ENCODE peak calls at places on chromosomes 3 and 15, in six cellular contexts. One of them, this sample, is unnamed.

GRCh38 chr3:137081711-137082110 is 123.9 kb downstream of the IL20RB start:
- DNase-seq in right lobe of liver: no peak
- DNase-seq in WTC11: no peak
- DNase-seq in upper lobe of right lung: no peak
- DNase-seq in stimulated activated CD4-positive, alpha-beta T cell treated with anti-CD3 and anti-CD28 coated beads, Interleukin-2, amount 100 ng/mL, for 48 hours: no peak
- DNase-seq in RPMI7951: no peak
- DNase-seq in this sample: no peak

GRCh38 chr3:139096670-139097069 is 52.0 kb upstream of the PRR23C start:
- DNase-seq in WTC11: no peak
- DNase-seq in right lobe of liver: no peak
- DNase-seq in upper lobe of right lung: no peak
- DNase-seq in stimulated activated CD4-positive, alpha-beta T cell treated with anti-CD3 and anti-CD28 coated beads, Interleukin-2, amount 100 ng/mL, for 48 hours: no peak
- DNase-seq in RPMI7951: no peak
- DNase-seq in this sample: no peak

GRCh38 chr3:31439888-31440287 is 92.8 kb upstream of the STT3B start:
- DNase-seq in upper lobe of right lung: no peak
- DNase-seq in WTC11: no peak
- DNase-seq in stimulated activated CD4-positive, alpha-beta T cell treated with anti-CD3 and anti-CD28 coated beads, Interleukin-2, amount 100 ng/mL, for 48 hours: no peak
- DNase-seq in right lobe of liver: no peak
- DNase-seq in RPMI7951: no peak
- DNase-seq in this sample: peak; percentile 7

GRCh38 chr3:170524072-170524471 is 61.8 kb downstream of the SLC7A14 start:
- DNase-seq in right lobe of liver: no peak
- DNase-seq in WTC11: no peak
- DNase-seq in upper lobe of right lung: no peak
- DNase-seq in RPMI7951: no peak
- DNase-seq in stimulated activated CD4-positive, alpha-beta T cell treated with anti-CD3 and anti-CD28 coated beads, Interleukin-2, amount 100 ng/mL, for 48 hours: no peak
- DNase-seq in this sample: no peak

GRCh38 chr3:43344520-43344919 is 58.2 kb downstream of the SNRK start:
- DNase-seq in right lobe of liver: no peak
- DNase-seq in stimulated activated CD4-positive, alpha-beta T cell treated with anti-CD3 and anti-CD28 coated beads, Interleukin-2, amount 100 ng/mL, for 48 hours: no peak
- DNase-seq in RPMI7951: no peak
- DNase-seq in WTC11: no peak
- DNase-seq in upper lobe of right lung: no peak
- DNase-seq in this sample: no peak

GRCh38 chr15:69758810-69759410 is 306.3 kb downstream of the RPLP1 start:
- DNase-seq in upper lobe of right lung: no peak
- DNase-seq in stimulated activated CD4-positive, alpha-beta T cell treated with anti-CD3 and anti-CD28 coated beads, Interleukin-2, amount 100 ng/mL, for 48 hours: peak; percentile 74
- DNase-seq in right lobe of liver: peak; percentile 28
- DNase-seq in WTC11: no peak
- DNase-seq in RPMI7951: peak; percentile 94
- DNase-seq in this sample: peak; percentile 91

GRCh38 chr3:1087066-1087555 is 5.7 kb upstream of the CNTN6 start:
- DNase-seq in upper lobe of right lung: peak; percentile 74
- DNase-seq in stimulated activated CD4-positive, alpha-beta T cell treated with anti-CD3 and anti-CD28 coated beads, Interleukin-2, amount 100 ng/mL, for 48 hours: no peak
- DNase-seq in RPMI7951: peak; percentile 2
- DNase-seq in WTC11: no peak
- DNase-seq in right lobe of liver: peak; percentile 31
- DNase-seq in this sample: peak; percentile 84

GRCh38 chr3:127744875-127745274 is 72.1 kb downstream of the ABTB1 start:
- DNase-seq in WTC11: no peak
- DNase-seq in upper lobe of right lung: no peak
- DNase-seq in RPMI7951: peak; percentile 17
- DNase-seq in right lobe of liver: no peak
- DNase-seq in stimulated activated CD4-positive, alpha-beta T cell treated with anti-CD3 and anti-CD28 coated beads, Interleukin-2, amount 100 ng/mL, for 48 hours: no peak
- DNase-seq in this sample: no peak

GRCh38 chr15:50358805-50359204 is 3.8 kb upstream of the GABPB1 start:
- DNase-seq in upper lobe of right lung: no peak
- DNase-seq in RPMI7951: peak; percentile 63
- DNase-seq in right lobe of liver: no peak
- DNase-seq in stimulated activated CD4-positive, alpha-beta T cell treated with anti-CD3 and anti-CD28 coated beads, Interleukin-2, amount 100 ng/mL, for 48 hours: no peak
- DNase-seq in WTC11: peak; percentile 23
- DNase-seq in this sample: peak; percentile 46

GRCh38 chr3:56131976-56132590 is 336.2 kb downstream of the ERC2 start:
- DNase-seq in upper lobe of right lung: no peak
- DNase-seq in RPMI7951: peak; percentile 95
- DNase-seq in right lobe of liver: no peak
- DNase-seq in WTC11: no peak
- DNase-seq in stimulated activated CD4-positive, alpha-beta T cell treated with anti-CD3 and anti-CD28 coated beads, Interleukin-2, amount 100 ng/mL, for 48 hours: peak; percentile 2
- DNase-seq in this sample: peak; percentile 97

GRCh38 chr15:101684384-101684783 is 32.2 kb upstream of the TM2D3 start:
- DNase-seq in WTC11: no peak
- DNase-seq in RPMI7951: peak; percentile 67
- DNase-seq in stimulated activated CD4-positive, alpha-beta T cell treated with anti-CD3 and anti-CD28 coated beads, Interleukin-2, amount 100 ng/mL, for 48 hours: no peak
- DNase-seq in upper lobe of right lung: no peak
- DNase-seq in right lobe of liver: no peak
- DNase-seq in this sample: peak; percentile 86

GRCh38 chr3:148246286-148246685 is 451.4 kb upstream of the AGTR1 start:
- DNase-seq in RPMI7951: no peak
- DNase-seq in stimulated activated CD4-positive, alpha-beta T cell treated with anti-CD3 and anti-CD28 coated beads, Interleukin-2, amount 100 ng/mL, for 48 hours: no peak
- DNase-seq in upper lobe of right lung: no peak
- DNase-seq in WTC11: no peak
- DNase-seq in right lobe of liver: no peak
- DNase-seq in this sample: no peak

GRCh38 chr3:43319364-43319763 is 33.0 kb downstream of the SNRK start:
- DNase-seq in WTC11: no peak
- DNase-seq in stimulated activated CD4-positive, alpha-beta T cell treated with anti-CD3 and anti-CD28 coated beads, Interleukin-2, amount 100 ng/mL, for 48 hours: no peak
- DNase-seq in RPMI7951: no peak
- DNase-seq in right lobe of liver: peak; percentile 38
- DNase-seq in upper lobe of right lung: no peak
- DNase-seq in this sample: no peak

GRCh38 chr3:100024520-100025303 is 89.6 kb downstream of the FILIP1L start:
- DNase-seq in right lobe of liver: no peak
- DNase-seq in WTC11: no peak
- DNase-seq in upper lobe of right lung: no peak
- DNase-seq in stimulated activated CD4-positive, alpha-beta T cell treated with anti-CD3 and anti-CD28 coated beads, Interleukin-2, amount 100 ng/mL, for 48 hours: no peak
- DNase-seq in RPMI7951: no peak
- DNase-seq in this sample: no peak

GRCh38 chr3:9681723-9682081 is 21.9 kb upstream of the CPNE9 start:
- DNase-seq in WTC11: no peak
- DNase-seq in upper lobe of right lung: no peak
- DNase-seq in stimulated activated CD4-positive, alpha-beta T cell treated with anti-CD3 and anti-CD28 coated beads, Interleukin-2, amount 100 ng/mL, for 48 hours: no peak
- DNase-seq in right lobe of liver: peak; percentile 43
- DNase-seq in RPMI7951: no peak
- DNase-seq in this sample: no peak

GRCh38 chr3:51703026-51703775 is 3.7 kb upstream of the GRM2 start:
- DNase-seq in RPMI7951: no peak
- DNase-seq in upper lobe of right lung: no peak
- DNase-seq in stimulated activated CD4-positive, alpha-beta T cell treated with anti-CD3 and anti-CD28 coated beads, Interleukin-2, amount 100 ng/mL, for 48 hours: no peak
- DNase-seq in right lobe of liver: peak; percentile 6
- DNase-seq in WTC11: peak; percentile 35
- DNase-seq in this sample: no peak

GRCh38 chr3:142923694-142924093 is 34.8 kb upstream of the PCOLCE2 start:
- DNase-seq in right lobe of liver: no peak
- DNase-seq in upper lobe of right lung: no peak
- DNase-seq in stimulated activated CD4-positive, alpha-beta T cell treated with anti-CD3 and anti-CD28 coated beads, Interleukin-2, amount 100 ng/mL, for 48 hours: no peak
- DNase-seq in WTC11: no peak
- DNase-seq in RPMI7951: no peak
- DNase-seq in this sample: no peak

GRCh38 chr3:124859025-124859424 is 28.1 kb downstream of the ITGB5 start:
- DNase-seq in stimulated activated CD4-positive, alpha-beta T cell treated with anti-CD3 and anti-CD28 coated beads, Interleukin-2, amount 100 ng/mL, for 48 hours: no peak
- DNase-seq in RPMI7951: peak; percentile 83
- DNase-seq in right lobe of liver: peak; percentile 56
- DNase-seq in WTC11: no peak
- DNase-seq in upper lobe of right lung: no peak
- DNase-seq in this sample: peak; percentile 93

GRCh38 chr3:72520690-72521308 is 327.4 kb downstream of the SHQ1 start:
- DNase-seq in right lobe of liver: no peak
- DNase-seq in stimulated activated CD4-positive, alpha-beta T cell treated with anti-CD3 and anti-CD28 coated beads, Interleukin-2, amount 100 ng/mL, for 48 hours: peak; percentile 43
- DNase-seq in WTC11: no peak
- DNase-seq in RPMI7951: peak; percentile 58
- DNase-seq in upper lobe of right lung: no peak
- DNase-seq in this sample: peak; percentile 75

GRCh38 chr15:40929730-40930429 is 740 bp downstream of the DLL4 start:
- DNase-seq in RPMI7951: peak; percentile 67
- DNase-seq in upper lobe of right lung: peak; percentile 84
- DNase-seq in stimulated activated CD4-positive, alpha-beta T cell treated with anti-CD3 and anti-CD28 coated beads, Interleukin-2, amount 100 ng/mL, for 48 hours: no peak
- DNase-seq in WTC11: peak; percentile 63
- DNase-seq in right lobe of liver: peak; percentile 62
- DNase-seq in this sample: no peak

GRCh38 chr15:86572368-86572841 is 492.7 kb downstream of the AGBL1 start:
- DNase-seq in WTC11: peak; percentile 10
- DNase-seq in right lobe of liver: no peak
- DNase-seq in upper lobe of right lung: no peak
- DNase-seq in stimulated activated CD4-positive, alpha-beta T cell treated with anti-CD3 and anti-CD28 coated beads, Interleukin-2, amount 100 ng/mL, for 48 hours: no peak
- DNase-seq in RPMI7951: peak; percentile 15
- DNase-seq in this sample: no peak

GRCh38 chr3:126371096-126371705 is 14.0 kb upstream of the KLF15 start:
- DNase-seq in WTC11: peak; percentile 5
- DNase-seq in stimulated activated CD4-positive, alpha-beta T cell treated with anti-CD3 and anti-CD28 coated beads, Interleukin-2, amount 100 ng/mL, for 48 hours: no peak
- DNase-seq in upper lobe of right lung: peak; percentile 51
- DNase-seq in RPMI7951: no peak
- DNase-seq in right lobe of liver: peak; percentile 11
- DNase-seq in this sample: no peak

GRCh38 chr15:27977656-27978055 is 121.5 kb downstream of the OCA2 start:
- DNase-seq in WTC11: no peak
- DNase-seq in right lobe of liver: no peak
- DNase-seq in upper lobe of right lung: no peak
- DNase-seq in stimulated activated CD4-positive, alpha-beta T cell treated with anti-CD3 and anti-CD28 coated beads, Interleukin-2, amount 100 ng/mL, for 48 hours: no peak
- DNase-seq in RPMI7951: no peak
- DNase-seq in this sample: no peak

GRCh38 chr3:190012784-190013183 is 107.9 kb downstream of the P3H2 start:
- DNase-seq in right lobe of liver: no peak
- DNase-seq in upper lobe of right lung: no peak
- DNase-seq in stimulated activated CD4-positive, alpha-beta T cell treated with anti-CD3 and anti-CD28 coated beads, Interleukin-2, amount 100 ng/mL, for 48 hours: no peak
- DNase-seq in WTC11: no peak
- DNase-seq in RPMI7951: peak; percentile 42
- DNase-seq in this sample: no peak

GRCh38 chr3:71005797-71006321 is 577.7 kb downstream of the FOXP1 start:
- DNase-seq in upper lobe of right lung: no peak
- DNase-seq in WTC11: no peak
- DNase-seq in stimulated activated CD4-positive, alpha-beta T cell treated with anti-CD3 and anti-CD28 coated beads, Interleukin-2, amount 100 ng/mL, for 48 hours: no peak
- DNase-seq in RPMI7951: no peak
- DNase-seq in right lobe of liver: no peak
- DNase-seq in this sample: no peak

GRCh38 chr15:77446840-77447390 is 26.2 kb downstream of the HMG20A start:
- DNase-seq in right lobe of liver: no peak
- DNase-seq in RPMI7951: no peak
- DNase-seq in upper lobe of right lung: no peak
- DNase-seq in stimulated activated CD4-positive, alpha-beta T cell treated with anti-CD3 and anti-CD28 coated beads, Interleukin-2, amount 100 ng/mL, for 48 hours: no peak
- DNase-seq in WTC11: no peak
- DNase-seq in this sample: no peak

GRCh38 chr3:63328386-63328785 is 50.3 kb downstream of the SYNPR start:
- DNase-seq in upper lobe of right lung: no peak
- DNase-seq in right lobe of liver: no peak
- DNase-seq in stimulated activated CD4-positive, alpha-beta T cell treated with anti-CD3 and anti-CD28 coated beads, Interleukin-2, amount 100 ng/mL, for 48 hours: no peak
- DNase-seq in RPMI7951: peak; percentile 68
- DNase-seq in WTC11: no peak
- DNase-seq in this sample: peak; percentile 31

GRCh38 chr3:112857526-112857925 is 10.9 kb upstream of the CD200R1L start:
- DNase-seq in RPMI7951: no peak
- DNase-seq in upper lobe of right lung: no peak
- DNase-seq in stimulated activated CD4-positive, alpha-beta T cell treated with anti-CD3 and anti-CD28 coated beads, Interleukin-2, amount 100 ng/mL, for 48 hours: no peak
- DNase-seq in WTC11: no peak
- DNase-seq in right lobe of liver: no peak
- DNase-seq in this sample: no peak

GRCh38 chr3:64686446-64686908 is 1.3 kb downstream of the ADAMTS9 start:
- DNase-seq in RPMI7951: peak; percentile 62
- DNase-seq in WTC11: peak; percentile 20
- DNase-seq in upper lobe of right lung: peak; percentile 80
- DNase-seq in right lobe of liver: peak; percentile 38
- DNase-seq in stimulated activated CD4-positive, alpha-beta T cell treated with anti-CD3 and anti-CD28 coated beads, Interleukin-2, amount 100 ng/mL, for 48 hours: no peak
- DNase-seq in this sample: peak; percentile 56

GRCh38 chr3:196179380-196180308 is 31.6 kb downstream of the ZDHHC19 start:
- DNase-seq in stimulated activated CD4-positive, alpha-beta T cell treated with anti-CD3 and anti-CD28 coated beads, Interleukin-2, amount 100 ng/mL, for 48 hours: peak; percentile 70
- DNase-seq in upper lobe of right lung: no peak
- DNase-seq in right lobe of liver: no peak
- DNase-seq in WTC11: peak; percentile 43
- DNase-seq in RPMI7951: peak; percentile 81
- DNase-seq in this sample: peak; percentile 84

GRCh38 chr15:98795980-98796379 is 147.6 kb downstream of the IGF1R start:
- DNase-seq in upper lobe of right lung: no peak
- DNase-seq in right lobe of liver: no peak
- DNase-seq in RPMI7951: no peak
- DNase-seq in WTC11: no peak
- DNase-seq in stimulated activated CD4-positive, alpha-beta T cell treated with anti-CD3 and anti-CD28 coated beads, Interleukin-2, amount 100 ng/mL, for 48 hours: no peak
- DNase-seq in this sample: no peak

GRCh38 chr3:40511031-40511718 is 5.3 kb downstream of the ZNF620 start:
- DNase-seq in RPMI7951: no peak
- DNase-seq in stimulated activated CD4-positive, alpha-beta T cell treated with anti-CD3 and anti-CD28 coated beads, Interleukin-2, amount 100 ng/mL, for 48 hours: no peak
- DNase-seq in upper lobe of right lung: no peak
- DNase-seq in WTC11: no peak
- DNase-seq in right lobe of liver: no peak
- DNase-seq in this sample: no peak

GRCh38 chr15:26132786-26133185 is 269.7 kb upstream of the ATP10A start:
- DNase-seq in RPMI7951: no peak
- DNase-seq in right lobe of liver: no peak
- DNase-seq in WTC11: no peak
- DNase-seq in upper lobe of right lung: no peak
- DNase-seq in stimulated activated CD4-positive, alpha-beta T cell treated with anti-CD3 and anti-CD28 coated beads, Interleukin-2, amount 100 ng/mL, for 48 hours: no peak
- DNase-seq in this sample: peak; percentile 38